ENCODE peak calls at places on chromosomes 7 and 10, in ten cellular contexts. One of them, this sample, is unnamed.

GRCh38 chr7:1413936-1414639 is 45.2 kb downstream of the MICALL2 start:
- DNase-seq in T-helper 1 cell: no peak
- DNase-seq in cardiac muscle cell: no peak
- DNase-seq in Ammon's horn: no peak
- DNase-seq in RCC 7860: no peak
- DNase-seq in activated T-cell treated with anti-CD3 and anti-CD28 coated beads for 1 hour: no peak
- DNase-seq in HepG2: no peak
- DNase-seq in MCF 10A: no peak
- DNase-seq in neural crest cell: no peak
- DNase-seq in H54: no peak
- DNase-seq in this sample: no peak

GRCh38 chr7:8125680-8126444 is 136.1 kb downstream of the ICA1 start:
- DNase-seq in HepG2: no peak
- DNase-seq in cardiac muscle cell: no peak
- DNase-seq in H54: no peak
- DNase-seq in activated T-cell treated with anti-CD3 and anti-CD28 coated beads for 1 hour: peak; percentile 60
- DNase-seq in MCF 10A: no peak
- DNase-seq in RCC 7860: no peak
- DNase-seq in neural crest cell: no peak
- DNase-seq in Ammon's horn: peak; percentile 37
- DNase-seq in T-helper 1 cell: peak; percentile 46
- DNase-seq in this sample: peak; percentile 64

GRCh38 chr10:112783653-112784426 is 166.2 kb upstream of the TCF7L2 start:
- DNase-seq in neural crest cell: no peak
- DNase-seq in Ammon's horn: no peak
- DNase-seq in MCF 10A: no peak
- DNase-seq in activated T-cell treated with anti-CD3 and anti-CD28 coated beads for 1 hour: no peak
- DNase-seq in T-helper 1 cell: no peak
- DNase-seq in cardiac muscle cell: peak; percentile 37
- DNase-seq in H54: no peak
- DNase-seq in HepG2: no peak
- DNase-seq in RCC 7860: no peak
- DNase-seq in this sample: no peak

GRCh38 chr10:101843032-101843991 is at the start of gene KCNIP2:
- DNase-seq in Ammon's horn: peak; percentile 67
- DNase-seq in activated T-cell treated with anti-CD3 and anti-CD28 coated beads for 1 hour: peak; percentile 35
- DNase-seq in MCF 10A: no peak
- DNase-seq in T-helper 1 cell: peak; percentile 41
- DNase-seq in H54: no peak
- DNase-seq in RCC 7860: no peak
- DNase-seq in neural crest cell: peak; percentile 41
- DNase-seq in cardiac muscle cell: peak; percentile 58
- DNase-seq in HepG2: no peak
- DNase-seq in this sample: peak; percentile 63

GRCh38 chr10:1662361-1663025 is 74.8 kb downstream of the ADARB2 start:
- DNase-seq in Ammon's horn: no peak
- DNase-seq in activated T-cell treated with anti-CD3 and anti-CD28 coated beads for 1 hour: no peak
- DNase-seq in RCC 7860: no peak
- DNase-seq in neural crest cell: no peak
- DNase-seq in MCF 10A: no peak
- DNase-seq in H54: no peak
- DNase-seq in cardiac muscle cell: no peak
- DNase-seq in HepG2: no peak
- DNase-seq in T-helper 1 cell: no peak
- DNase-seq in this sample: no peak

GRCh38 chr10:60089095-60089494 is 182.7 kb upstream of the CCDC6 start:
- DNase-seq in cardiac muscle cell: no peak
- DNase-seq in T-helper 1 cell: no peak
- DNase-seq in HepG2: peak; percentile 3
- DNase-seq in activated T-cell treated with anti-CD3 and anti-CD28 coated beads for 1 hour: no peak
- DNase-seq in RCC 7860: peak; percentile 23
- DNase-seq in neural crest cell: no peak
- DNase-seq in H54: peak; percentile 17
- DNase-seq in Ammon's horn: no peak
- DNase-seq in MCF 10A: peak; percentile 5
- DNase-seq in this sample: no peak

GRCh38 chr10:17768957-17769356 is 17.0 kb downstream of the TMEM236 start:
- DNase-seq in MCF 10A: no peak
- DNase-seq in neural crest cell: no peak
- DNase-seq in H54: no peak
- DNase-seq in T-helper 1 cell: no peak
- DNase-seq in cardiac muscle cell: no peak
- DNase-seq in activated T-cell treated with anti-CD3 and anti-CD28 coated beads for 1 hour: no peak
- DNase-seq in Ammon's horn: no peak
- DNase-seq in HepG2: no peak
- DNase-seq in RCC 7860: peak; percentile 72
- DNase-seq in this sample: no peak

GRCh38 chr10:26721561-26721960 is 24.1 kb downstream of the PDSS1 start:
- DNase-seq in Ammon's horn: no peak
- DNase-seq in cardiac muscle cell: no peak
- DNase-seq in T-helper 1 cell: no peak
- DNase-seq in activated T-cell treated with anti-CD3 and anti-CD28 coated beads for 1 hour: no peak
- DNase-seq in H54: no peak
- DNase-seq in HepG2: no peak
- DNase-seq in MCF 10A: no peak
- DNase-seq in RCC 7860: no peak
- DNase-seq in neural crest cell: no peak
- DNase-seq in this sample: peak; percentile 13

GRCh38 chr7:1252543-1253090 is 19.9 kb downstream of the UNCX start:
- DNase-seq in cardiac muscle cell: no peak
- DNase-seq in Ammon's horn: no peak
- DNase-seq in H54: no peak
- DNase-seq in HepG2: no peak
- DNase-seq in activated T-cell treated with anti-CD3 and anti-CD28 coated beads for 1 hour: no peak
- DNase-seq in RCC 7860: no peak
- DNase-seq in neural crest cell: no peak
- DNase-seq in T-helper 1 cell: no peak
- DNase-seq in MCF 10A: no peak
- DNase-seq in this sample: no peak

GRCh38 chr7:4784799-4785198 is 9.4 kb downstream of the AP5Z1 start:
- DNase-seq in neural crest cell: no peak
- DNase-seq in HepG2: no peak
- DNase-seq in cardiac muscle cell: peak; percentile 78
- DNase-seq in T-helper 1 cell: no peak
- DNase-seq in RCC 7860: no peak
- DNase-seq in activated T-cell treated with anti-CD3 and anti-CD28 coated beads for 1 hour: no peak
- DNase-seq in H54: no peak
- DNase-seq in Ammon's horn: no peak
- DNase-seq in MCF 10A: no peak
- DNase-seq in this sample: no peak

GRCh38 chr7:41824284-41824683 is 121.4 kb upstream of the INHBA start:
- DNase-seq in T-helper 1 cell: no peak
- DNase-seq in H54: peak; percentile 38
- DNase-seq in Ammon's horn: no peak
- DNase-seq in MCF 10A: peak; percentile 11
- DNase-seq in neural crest cell: no peak
- DNase-seq in RCC 7860: peak; percentile 38
- DNase-seq in HepG2: no peak
- DNase-seq in activated T-cell treated with anti-CD3 and anti-CD28 coated beads for 1 hour: no peak
- DNase-seq in cardiac muscle cell: no peak
- DNase-seq in this sample: no peak

GRCh38 chr10:63346015-63346441 is 119.7 kb downstream of the JMJD1C start:
- DNase-seq in Ammon's horn: no peak
- DNase-seq in RCC 7860: no peak
- DNase-seq in HepG2: peak; percentile 3
- DNase-seq in T-helper 1 cell: no peak
- DNase-seq in neural crest cell: no peak
- DNase-seq in activated T-cell treated with anti-CD3 and anti-CD28 coated beads for 1 hour: no peak
- DNase-seq in cardiac muscle cell: no peak
- DNase-seq in MCF 10A: no peak
- DNase-seq in H54: no peak
- DNase-seq in this sample: no peak

GRCh38 chr10:103661198-103661950 is 167.9 kb downstream of the NEURL1 start:
- DNase-seq in neural crest cell: peak; percentile 24
- DNase-seq in H54: no peak
- DNase-seq in HepG2: peak; percentile 73
- DNase-seq in Ammon's horn: peak; percentile 59
- DNase-seq in activated T-cell treated with anti-CD3 and anti-CD28 coated beads for 1 hour: peak; percentile 26
- DNase-seq in MCF 10A: peak; percentile 83
- DNase-seq in cardiac muscle cell: peak; percentile 95
- DNase-seq in RCC 7860: peak; percentile 23
- DNase-seq in T-helper 1 cell: peak; percentile 44
- DNase-seq in this sample: peak; percentile 34

GRCh38 chr7:103540986-103541385 is 95.0 kb upstream of the SLC26A5 start:
- DNase-seq in HepG2: no peak
- DNase-seq in MCF 10A: peak; percentile 40
- DNase-seq in RCC 7860: no peak
- DNase-seq in cardiac muscle cell: no peak
- DNase-seq in activated T-cell treated with anti-CD3 and anti-CD28 coated beads for 1 hour: no peak
- DNase-seq in T-helper 1 cell: no peak
- DNase-seq in Ammon's horn: peak; percentile 97
- DNase-seq in neural crest cell: no peak
- DNase-seq in H54: no peak
- DNase-seq in this sample: no peak

GRCh38 chr7:28055161-28055544 is 125.4 kb downstream of the JAZF1 start:
- DNase-seq in cardiac muscle cell: no peak
- DNase-seq in Ammon's horn: no peak
- DNase-seq in H54: peak; percentile 54
- DNase-seq in T-helper 1 cell: no peak
- DNase-seq in RCC 7860: peak; percentile 86
- DNase-seq in MCF 10A: no peak
- DNase-seq in neural crest cell: no peak
- DNase-seq in HepG2: no peak
- DNase-seq in activated T-cell treated with anti-CD3 and anti-CD28 coated beads for 1 hour: no peak
- DNase-seq in this sample: no peak

GRCh38 chr7:94348142-94348541 is 46.6 kb upstream of the COL1A2 start:
- DNase-seq in Ammon's horn: no peak
- DNase-seq in HepG2: no peak
- DNase-seq in T-helper 1 cell: no peak
- DNase-seq in cardiac muscle cell: no peak
- DNase-seq in RCC 7860: no peak
- DNase-seq in neural crest cell: no peak
- DNase-seq in MCF 10A: peak; percentile 9
- DNase-seq in H54: no peak
- DNase-seq in activated T-cell treated with anti-CD3 and anti-CD28 coated beads for 1 hour: no peak
- DNase-seq in this sample: no peak

GRCh38 chr10:100741386-100742066 is 3.9 kb upstream of the PAX2 start:
- DNase-seq in H54: no peak
- DNase-seq in RCC 7860: no peak
- DNase-seq in cardiac muscle cell: no peak
- DNase-seq in MCF 10A: no peak
- DNase-seq in neural crest cell: no peak
- DNase-seq in HepG2: no peak
- DNase-seq in activated T-cell treated with anti-CD3 and anti-CD28 coated beads for 1 hour: no peak
- DNase-seq in Ammon's horn: no peak
- DNase-seq in T-helper 1 cell: no peak
- DNase-seq in this sample: no peak

GRCh38 chr7:6640246-6640721 is 3.2 kb downstream of the ZNF316 start:
- DNase-seq in neural crest cell: no peak
- DNase-seq in HepG2: no peak
- DNase-seq in activated T-cell treated with anti-CD3 and anti-CD28 coated beads for 1 hour: no peak
- DNase-seq in T-helper 1 cell: no peak
- DNase-seq in Ammon's horn: peak; percentile 25
- DNase-seq in cardiac muscle cell: no peak
- DNase-seq in RCC 7860: no peak
- DNase-seq in MCF 10A: no peak
- DNase-seq in H54: no peak
- DNase-seq in this sample: no peak

GRCh38 chr7:143012409-143012808 is 14.5 kb downstream of the OR9A2 start:
- DNase-seq in H54: no peak
- DNase-seq in Ammon's horn: no peak
- DNase-seq in T-helper 1 cell: no peak
- DNase-seq in neural crest cell: no peak
- DNase-seq in activated T-cell treated with anti-CD3 and anti-CD28 coated beads for 1 hour: no peak
- DNase-seq in MCF 10A: no peak
- DNase-seq in RCC 7860: no peak
- DNase-seq in cardiac muscle cell: no peak
- DNase-seq in HepG2: no peak
- DNase-seq in this sample: no peak

GRCh38 chr7:147432068-147432467 is 1158.5 kb upstream of the C7orf33 start:
- DNase-seq in H54: no peak
- DNase-seq in HepG2: no peak
- DNase-seq in neural crest cell: no peak
- DNase-seq in Ammon's horn: peak; percentile 68
- DNase-seq in MCF 10A: peak; percentile 14
- DNase-seq in activated T-cell treated with anti-CD3 and anti-CD28 coated beads for 1 hour: no peak
- DNase-seq in T-helper 1 cell: no peak
- DNase-seq in cardiac muscle cell: peak; percentile 54
- DNase-seq in RCC 7860: no peak
- DNase-seq in this sample: no peak

GRCh38 chr10:7153750-7154149 is 257.1 kb downstream of the SFMBT2 start:
- DNase-seq in H54: peak; percentile 14
- DNase-seq in MCF 10A: peak; percentile 72
- DNase-seq in HepG2: no peak
- DNase-seq in cardiac muscle cell: no peak
- DNase-seq in T-helper 1 cell: no peak
- DNase-seq in neural crest cell: no peak
- DNase-seq in RCC 7860: peak; percentile 37
- DNase-seq in Ammon's horn: no peak
- DNase-seq in activated T-cell treated with anti-CD3 and anti-CD28 coated beads for 1 hour: no peak
- DNase-seq in this sample: no peak

GRCh38 chr7:121322460-121322859 is 6.3 kb upstream of the WNT16 start:
- DNase-seq in neural crest cell: no peak
- DNase-seq in H54: no peak
- DNase-seq in cardiac muscle cell: no peak
- DNase-seq in RCC 7860: no peak
- DNase-seq in MCF 10A: no peak
- DNase-seq in activated T-cell treated with anti-CD3 and anti-CD28 coated beads for 1 hour: no peak
- DNase-seq in HepG2: no peak
- DNase-seq in Ammon's horn: no peak
- DNase-seq in T-helper 1 cell: no peak
- DNase-seq in this sample: no peak

GRCh38 chr7:28802450-28802849 is 155.7 kb downstream of the TRIL start:
- DNase-seq in H54: no peak
- DNase-seq in MCF 10A: no peak
- DNase-seq in neural crest cell: no peak
- DNase-seq in cardiac muscle cell: no peak
- DNase-seq in activated T-cell treated with anti-CD3 and anti-CD28 coated beads for 1 hour: no peak
- DNase-seq in T-helper 1 cell: no peak
- DNase-seq in RCC 7860: no peak
- DNase-seq in Ammon's horn: no peak
- DNase-seq in HepG2: no peak
- DNase-seq in this sample: no peak

GRCh38 chr10:124872681-124873080 is 69.2 kb upstream of the ZRANB1 start:
- DNase-seq in activated T-cell treated with anti-CD3 and anti-CD28 coated beads for 1 hour: no peak
- DNase-seq in Ammon's horn: no peak
- DNase-seq in H54: no peak
- DNase-seq in MCF 10A: no peak
- DNase-seq in cardiac muscle cell: no peak
- DNase-seq in T-helper 1 cell: no peak
- DNase-seq in neural crest cell: no peak
- DNase-seq in HepG2: no peak
- DNase-seq in RCC 7860: no peak
- DNase-seq in this sample: no peak

GRCh38 chr7:41763626-41764025 is 60.7 kb upstream of the INHBA start:
- DNase-seq in HepG2: no peak
- DNase-seq in MCF 10A: no peak
- DNase-seq in Ammon's horn: no peak
- DNase-seq in activated T-cell treated with anti-CD3 and anti-CD28 coated beads for 1 hour: no peak
- DNase-seq in T-helper 1 cell: no peak
- DNase-seq in H54: no peak
- DNase-seq in neural crest cell: no peak
- DNase-seq in RCC 7860: no peak
- DNase-seq in cardiac muscle cell: no peak
- DNase-seq in this sample: no peak

GRCh38 chr10:44965651-44966097 is 6.1 kb downstream of the RASSF4 start:
- DNase-seq in RCC 7860: no peak
- DNase-seq in H54: no peak
- DNase-seq in MCF 10A: no peak
- DNase-seq in HepG2: no peak
- DNase-seq in neural crest cell: no peak
- DNase-seq in activated T-cell treated with anti-CD3 and anti-CD28 coated beads for 1 hour: no peak
- DNase-seq in cardiac muscle cell: peak; percentile 73
- DNase-seq in Ammon's horn: no peak
- DNase-seq in T-helper 1 cell: no peak
- DNase-seq in this sample: no peak

GRCh38 chr10:13139671-13140070 is 21.7 kb upstream of the MCM10 start:
- DNase-seq in MCF 10A: no peak
- DNase-seq in neural crest cell: no peak
- DNase-seq in HepG2: no peak
- DNase-seq in H54: no peak
- DNase-seq in activated T-cell treated with anti-CD3 and anti-CD28 coated beads for 1 hour: no peak
- DNase-seq in cardiac muscle cell: no peak
- DNase-seq in T-helper 1 cell: no peak
- DNase-seq in RCC 7860: no peak
- DNase-seq in Ammon's horn: no peak
- DNase-seq in this sample: no peak

GRCh38 chr7:35555934-35556333 is 139.0 kb downstream of the HERPUD2 start:
- DNase-seq in MCF 10A: peak; percentile 81
- DNase-seq in neural crest cell: no peak
- DNase-seq in RCC 7860: peak; percentile 20
- DNase-seq in H54: no peak
- DNase-seq in activated T-cell treated with anti-CD3 and anti-CD28 coated beads for 1 hour: no peak
- DNase-seq in T-helper 1 cell: no peak
- DNase-seq in cardiac muscle cell: no peak
- DNase-seq in Ammon's horn: no peak
- DNase-seq in HepG2: peak; percentile 43
- DNase-seq in this sample: no peak